ENCODE peak calls at places on chromosomes 3 and 15, in four cellular contexts. W is sigmoid colon, H is stomach, F is uterus. B is an unnamed sample.
A peak's percentile ranks its signal among the peaks of the same experiment; 100 is the strongest.

GRCh38 chr15:74956648-74957300 is at the start of gene RPP25:
- DNase-seq in W (peak; percentile 90), H (peak; percentile 87), F (peak; percentile 78), B (peak; percentile 83)

GRCh38 chr15:60191015-60191414 is 186.9 kb downstream of the FOXB1 start:
- DNase-seq in W (no peak), H (no peak), F (no peak), B (no peak)

GRCh38 chr3:13629644-13630043 is 80.7 kb downstream of the FBLN2 start:
- DNase-seq in W (no peak), H (no peak), F (no peak), B (no peak)

GRCh38 chr3:36697397-36698001 is 66.9 kb downstream of the DCLK3 start:
- DNase-seq in W (no peak), H (no peak), F (no peak), B (no peak)

GRCh38 chr3:17302774-17303173 is 418.0 kb downstream of the PLCL2 start:
- DNase-seq in W (no peak), H (no peak), F (no peak), B (no peak)

GRCh38 chr3:187978433-187979011 is 175.4 kb upstream of the LPP start:
- DNase-seq in W (no peak), H (no peak), F (no peak), B (no peak)

GRCh38 chr3:177624523-177625495 is 427.5 kb upstream of the TBL1XR1 start:
- DNase-seq in W (no peak), H (no peak), F (no peak), B (peak; percentile 46)

GRCh38 chr3:134311265-134311664 is 60.6 kb upstream of the RYK start:
- DNase-seq in W (no peak), H (no peak), F (no peak), B (no peak)

GRCh38 chr15:40477703-40478269 is 7.0 kb downstream of the CHST14 start:
- DNase-seq in W (no peak), H (no peak), F (no peak), B (no peak)

GRCh38 chr3:195460355-195460754 is 17.5 kb upstream of the ACAP2 start:
- DNase-seq in W (no peak), H (no peak), F (no peak), B (no peak)

GRCh38 chr15:50816191-50816590 is 50.7 kb upstream of the SPPL2A start:
- DNase-seq in W (no peak), H (peak; percentile 64), F (no peak), B (peak; percentile 89)

GRCh38 chr15:64532921-64533320 is 72.5 kb downstream of the ZNF609 start:
- DNase-seq in W (no peak), H (no peak), F (no peak), B (no peak)

GRCh38 chr3:139746481-139746880 is 68.7 kb upstream of the NMNAT3 start:
- DNase-seq in W (no peak), H (no peak), F (no peak), B (no peak)

GRCh38 chr3:118543823-118544222 is 490.8 kb downstream of the IGSF11 start:
- DNase-seq in W (no peak), H (no peak), F (no peak), B (no peak)

GRCh38 chr3:110624571-110624970 is 447.0 kb upstream of the NECTIN3 start:
- DNase-seq in W (no peak), H (no peak), F (no peak), B (no peak)

GRCh38 chr15:68792901-68793766 is 27.6 kb downstream of the ANP32A start:
- DNase-seq in W (no peak), H (peak; percentile 92), F (no peak), B (peak; percentile 62)

GRCh38 chr3:194141415-194142155 is 5.6 kb downstream of the HES1 start:
- DNase-seq in W (peak; percentile 96), H (peak; percentile 95), F (peak; percentile 92), B (peak; percentile 78)

GRCh38 chr15:56124391-56124790 is 119.3 kb downstream of the RFX7 start:
- DNase-seq in W (no peak), H (no peak), F (no peak), B (no peak)

GRCh38 chr3:176872771-176873209 is 324.5 kb downstream of the TBL1XR1 start:
- DNase-seq in W (no peak), H (peak; percentile 52), F (no peak), B (peak; percentile 55)

GRCh38 chr3:52488746-52489145 is 6.4 kb upstream of the STAB1 start:
- DNase-seq in W (no peak), H (no peak), F (no peak), B (no peak)

GRCh38 chr3:170321326-170322034 is 36.0 kb upstream of the SKIL start:
- DNase-seq in W (no peak), H (no peak), F (no peak), B (no peak)

GRCh38 chr3:14142567-14143270 is 17.9 kb downstream of the TMEM43 start:
- DNase-seq in W (no peak), H (no peak), F (no peak), B (no peak)

GRCh38 chr3:53978386-53978785 is 86.7 kb upstream of the SELENOK start:
- DNase-seq in W (no peak), H (no peak), F (no peak), B (no peak)

GRCh38 chr3:38687306-38687705 is 37.8 kb upstream of the SCN5A start:
- DNase-seq in W (no peak), H (no peak), F (no peak), B (no peak)

GRCh38 chr3:126921425-126921824 is 61.5 kb upstream of the PLXNA1 start:
- DNase-seq in W (no peak), H (no peak), F (no peak), B (peak; percentile 84)

GRCh38 chr3:123571264-123571972 is 13.4 kb downstream of the HACD2 start:
- DNase-seq in W (no peak), H (no peak), F (no peak), B (no peak)

GRCh38 chr3:143731776-143732175 is 116.5 kb downstream of the SLC9A9 start:
- DNase-seq in W (no peak), H (no peak), F (no peak), B (no peak)

GRCh38 chr3:137259089-137259488 is 301.3 kb downstream of the IL20RB start:
- DNase-seq in W (no peak), H (no peak), F (no peak), B (no peak)

GRCh38 chr3:45487508-45487907 is 99.1 kb downstream of the LARS2 start:
- DNase-seq in W (no peak), H (no peak), F (no peak), B (no peak)

GRCh38 chr3:129973853-129974252 is 667 bp upstream of the TRH start:
- DNase-seq in W (no peak), H (no peak), F (no peak), B (no peak)
- H3K4me3 ChIP-seq in W (no peak overlapping the region), H (no peak overlapping the region), F (no peak overlapping the region), B (no peak overlapping the region)

GRCh38 chr3:171836836-171837235 is 6.3 kb upstream of the TMEM212 start:
- DNase-seq in W (no peak), H (no peak), F (no peak), B (no peak)
- H3K4me1 ChIP-seq in W (peaks cover 13% of the 10 kb centered on the region), H (peaks cover 21% of the 10 kb centered on the region), F (no peaks in the 10 kb centered on the region), B (no peaks in the 10 kb centered on the region)

GRCh38 chr15:90362936-90363212 is 10.8 kb downstream of the ZNF774 start:
- DNase-seq in W (peak; percentile 79), H (no peak), F (peak; percentile 48), B (no peak)
- H3K27ac ChIP-seq in W (peak overlapping the region; percentile 80), H (peak overlapping the region; percentile 76), F (peak overlapping the region; percentile 92), B (no peak overlapping the region)

GRCh38 chr3:171459942-171460225 is 321 bp downstream of the TNIK start:
- DNase-seq in W (no peak), H (no peak), F (no peak), B (no peak)

GRCh38 chr3:171461087-171461917 is 1.1 kb upstream of the TNIK start:
- DNase-seq in W (no peak), H (no peak), F (no peak), B (peak; percentile 78)

GRCh38 chr3:171460226-171461086 is at the start of gene TNIK:
- DNase-seq in W (peak; percentile 95), H (peak; percentile 87), F (peak; percentile 86), B (peak; percentile 97)

GRCh38 chr3:171464462-171464861 is 4.3 kb upstream of the TNIK start:
- DNase-seq in W (no peak), H (no peak), F (no peak), B (no peak)

GRCh38 chr3:171462224-171462623 is 2.0 kb upstream of the TNIK start:
- DNase-seq in W (no peak), H (no peak), F (no peak), B (no peak)
- H3K4me3 ChIP-seq in W (no peak overlapping the region), H (no peak overlapping the region), F (no peak overlapping the region), B (no peak overlapping the region)

DNA sequence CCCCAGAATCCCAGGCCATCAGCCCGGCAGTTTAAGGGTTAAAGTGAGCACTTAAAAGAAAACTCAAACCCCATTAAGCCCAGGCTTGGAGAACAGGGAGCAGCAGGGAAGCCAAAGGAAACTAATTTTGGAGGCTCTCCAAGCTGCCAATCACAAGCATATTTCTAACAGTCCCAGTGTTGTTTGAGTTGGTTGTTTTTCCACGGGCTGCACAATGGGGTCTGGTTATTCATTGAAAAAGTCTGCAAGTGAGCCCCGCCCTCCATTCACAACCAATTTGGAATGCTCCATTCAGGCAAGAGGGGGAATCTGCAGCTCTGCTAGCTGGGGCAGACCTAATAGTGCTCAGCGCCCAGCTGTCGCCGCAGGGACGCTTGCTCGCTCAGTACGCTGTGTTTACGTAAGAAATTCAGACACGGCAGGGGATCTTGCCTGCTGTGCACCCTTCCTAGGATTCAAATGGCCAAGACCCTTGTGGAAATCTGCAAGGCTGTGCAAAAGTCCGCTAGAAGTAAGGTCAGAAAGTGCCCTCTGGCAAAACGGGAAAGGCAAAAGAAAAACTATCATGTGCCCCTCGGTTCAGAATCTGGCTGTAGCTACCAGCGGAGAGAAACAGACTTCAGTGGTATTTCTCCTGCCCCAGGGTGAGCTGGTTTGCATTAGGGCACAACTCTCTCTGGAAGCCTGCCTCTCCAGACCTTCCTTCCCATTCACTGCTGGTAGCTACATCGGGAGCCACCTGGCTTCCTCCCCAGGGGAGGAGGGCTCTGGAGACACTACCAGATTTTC is 11.0 kb downstream of the ETV5 start:
- DNase-seq in W (peak; percentile 73), H (peak; percentile 77), F (peak; percentile 28), B (peak; percentile 83)
- H3K4me1 ChIP-seq in W (peaks cover 17% of the 10 kb centered on the region), H (peaks cover 34% of the 10 kb centered on the region), F (no peaks in the 10 kb centered on the region), B (no peaks in the 10 kb centered on the region)

GRCh38 chr15:81752149-81752942 is 293.5 kb downstream of the MEX3B start:
- DNase-seq in W (peak; percentile 76), H (peak; percentile 31), F (peak; percentile 42), B (peak; percentile 28)
- H3K27ac ChIP-seq in W (no peak overlapping the region), H (no peak overlapping the region), F (no peak overlapping the region), B (no peak overlapping the region)